ENCODE peak calls at places on chromosome 4, in nine cellular contexts. T is fibroblast of lung, B is dorsolateral prefrontal cortex, Q is tibial artery, L is neural progenitor cell, A is IMR-90, Z is osteoblast, X is RWPE2, U is endodermal cell. N is an unnamed sample.

GRCh38 chr4:170259631-170260153 is 169.9 kb upstream of the AADAT start:
- DNase-seq in T (peak), B (peak), Q (no peak), L (peak), A (peak), Z (no peak), X (peak), U (peak), N (peak)

GRCh38 chr4:26191353-26191752 is 129.5 kb upstream of the RBPJ start:
- DNase-seq in T (peak), B (no peak), Q (no peak), L (no peak), A (peak), Z (no peak), X (no peak), U (no peak), N (peak)

GRCh38 chr4:74638001-74638400 is 156.3 kb downstream of the BTC start:
- DNase-seq in T (peak), B (no peak), Q (no peak), L (no peak), A (peak), Z (no peak), X (no peak), U (no peak), N (no peak)

GRCh38 chr4:138329506-138330070 is 87.4 kb upstream of the SLC7A11 start:
- DNase-seq in T (no peak), B (no peak), Q (no peak), L (no peak), A (no peak), Z (no peak), X (no peak), U (peak), N (no peak)

GRCh38 chr4:86472377-86473019 is 112.6 kb upstream of the MAPK10 start:
- DNase-seq in T (no peak), B (no peak), Q (no peak), L (no peak), A (no peak), Z (no peak), X (no peak), U (no peak), N (no peak)

GRCh38 chr4:3304831-3305609 is 12.2 kb downstream of the RGS12 start:
- DNase-seq in T (peak), B (peak), Q (peak), L (no peak), A (peak), Z (peak), X (no peak), U (peak), N (no peak)

GRCh38 chr4:6885953-6886557 is 23.6 kb upstream of the TBC1D14 start:
- DNase-seq in T (peak), B (peak), Q (peak), L (no peak), A (peak), Z (peak), X (no peak), U (no peak), N (peak)

GRCh38 chr4:23614284-23614892 is 275.5 kb downstream of the PPARGC1A start:
- DNase-seq in T (peak), B (no peak), Q (no peak), L (peak), A (peak), Z (no peak), X (no peak), U (peak), N (peak)

GRCh38 chr4:54852602-54853001 is 194.8 kb downstream of the KIT start:
- DNase-seq in T (no peak), B (no peak), Q (no peak), L (no peak), A (no peak), Z (no peak), X (no peak), U (no peak), N (no peak)

GRCh38 chr4:183362916-183363542 is 40.8 kb upstream of the CLDN24 start:
- DNase-seq in T (peak), B (no peak), Q (no peak), L (peak), A (peak), Z (peak), X (no peak), U (peak), N (no peak)

GRCh38 chr4:14280567-14280966 is 653.0 kb upstream of the BOD1L1 start:
- DNase-seq in T (no peak), B (no peak), Q (no peak), L (no peak), A (no peak), Z (no peak), X (no peak), U (no peak), N (no peak)
- H3K4me3 ChIP-seq in T (no peak), B (no peak), Q (no peak), L (no peak), A (no peak), Z (no peak), X (no peak), U (no peak), N (no peak)

DNA sequence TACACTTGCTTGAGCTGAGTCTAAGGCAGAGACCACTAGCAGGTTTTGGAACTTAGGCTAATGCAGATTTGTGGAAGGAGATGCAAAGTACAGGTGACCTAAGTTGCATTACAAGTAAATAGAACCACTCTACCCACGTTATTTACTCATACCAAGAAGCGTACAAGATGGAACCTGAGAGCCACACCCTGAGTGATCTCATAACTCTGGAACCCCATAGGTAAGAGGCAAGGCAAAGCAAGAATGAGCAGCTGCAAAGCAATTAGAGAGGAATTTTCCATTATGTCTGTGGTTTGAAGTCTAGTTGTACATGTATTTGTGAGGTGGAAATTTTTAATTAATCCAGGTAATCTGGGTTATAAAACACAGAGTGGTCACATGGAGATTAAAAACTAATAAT is 55.4 kb downstream of the CC2D2A start:
- DNase-seq in T (no peak), B (no peak), Q (no peak), L (no peak), A (no peak), Z (no peak), X (no peak), U (no peak), N (peak)
- H3K27ac ChIP-seq in T (no peak), B (no peak), Q (no peak), L (no peak), A (no peak), Z (no peak), X (peak), U (no peak), N (no peak)

DNA sequence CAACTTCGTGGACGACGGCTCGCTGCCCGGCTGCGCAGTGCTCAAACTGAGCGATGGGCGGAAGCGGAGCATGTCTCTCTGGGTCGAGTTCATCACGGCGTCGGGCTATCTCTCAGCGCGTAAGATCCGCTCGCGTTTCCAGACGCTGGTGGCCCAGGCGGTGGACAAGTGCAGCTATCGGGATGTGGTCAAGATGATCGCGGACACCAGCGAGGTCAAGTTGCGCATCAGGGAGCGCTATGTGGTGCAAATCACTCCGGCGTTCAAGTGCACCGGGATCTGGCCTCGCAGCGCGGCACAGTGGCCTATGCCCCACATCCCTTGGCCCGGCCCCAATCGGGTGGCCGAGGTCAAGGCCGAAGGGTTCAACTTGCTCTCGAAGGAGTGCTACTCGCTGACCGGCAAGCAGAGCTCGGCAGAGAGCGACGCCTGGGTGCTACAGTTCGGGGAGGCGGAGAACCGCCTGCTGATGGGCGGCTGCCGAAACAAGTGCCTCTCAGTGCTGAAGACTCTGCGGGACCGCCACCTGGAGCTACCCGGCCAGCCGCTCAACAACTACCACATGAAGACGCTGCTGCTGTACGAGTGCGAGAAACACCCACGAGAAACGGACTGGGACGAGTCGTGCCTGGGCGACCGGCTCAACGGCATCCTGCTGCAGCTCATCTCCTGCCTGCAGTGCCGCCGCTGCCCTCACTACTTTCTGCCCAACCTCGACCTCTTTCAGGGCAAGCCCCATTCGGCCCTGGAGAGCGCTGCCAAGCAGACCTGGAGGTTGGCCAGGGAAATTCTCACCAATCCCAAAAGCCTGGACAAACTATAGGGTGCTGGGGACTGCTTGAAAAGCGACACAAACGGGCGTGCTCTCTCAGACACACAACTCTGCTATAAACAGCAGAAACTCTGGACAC is 1.6 kb downstream of the MAB21L2 start:
- DNase-seq in T (peak), B (peak), Q (peak), L (peak), A (peak), Z (peak), X (no peak), U (peak), N (no peak)
- H3K4me3 ChIP-seq in T (no peak), B (peak), Q (peak), L (peak), A (peak), Z (peak), X (no peak), U (peak), N (peak)

DNA sequence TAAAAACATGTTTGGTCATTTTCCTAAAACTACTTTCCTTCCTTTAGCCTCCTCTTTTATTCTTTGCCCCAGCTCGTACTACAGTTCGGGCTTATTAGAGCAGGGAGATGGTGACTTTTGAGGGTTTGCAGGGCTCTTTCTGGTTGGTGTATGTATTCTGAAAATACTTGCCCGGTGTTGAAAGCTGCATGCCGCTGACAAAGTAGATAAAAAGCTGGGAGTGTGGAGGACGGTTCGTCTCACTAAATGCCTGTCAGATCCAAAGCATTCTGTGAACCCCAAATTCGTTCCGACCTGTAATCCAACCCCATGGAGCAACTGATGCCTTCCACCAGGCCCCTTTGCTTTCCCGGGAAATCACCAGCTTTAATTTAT is 19.2 kb downstream of the TRIM2 start:
- DNase-seq in T (no peak), B (no peak), Q (no peak), L (no peak), A (no peak), Z (no peak), X (no peak), U (no peak), N (peak)
- H3K27ac ChIP-seq in T (peak), B (peak), Q (peak), L (no peak), A (peak), Z (peak), X (peak), U (peak), N (peak)